ENCODE peak calls at places on chromosomes 13 and 19, in ten cellular contexts. Q is hypothalamus; B is T-helper 1 cell; H is activated CD4-positive, alpha-beta T cell treated with anti-CD3 and anti-CD28 coated beads for 48 hours; C is LHCN-M2; R is neural progenitor cell; D is lower leg skin; U is uterus; A is stimulated activated naive CD4-positive, alpha-beta T cell; K is SJCRH30. P is an unnamed sample.

GRCh38 chr13:70835349-70835748 is 727.1 kb upstream of the KLHL1 start:
- DNase-seq in D (no peak), U (no peak), H (no peak), K (no peak), Q (no peak), B (no peak), A (no peak), R (no peak), C (no peak), P (no peak)

GRCh38 chr19:53906211-53907192 is 2.6 kb upstream of the CACNG7 start:
- DNase-seq in B (peak), R (peak), H (peak), A (peak), K (peak), U (no peak), Q (peak), D (no peak), C (no peak), P (peak)

GRCh38 chr19:51259348-51260245 is 8.7 kb downstream of the SIGLECL1 start:
- DNase-seq in Q (no peak), C (peak), R (peak), D (peak), A (no peak), K (peak), B (peak), U (no peak), H (peak), P (peak)

GRCh38 chr13:73625562-73626339 is 508.5 kb downstream of the KLF12 start:
- DNase-seq in C (no peak), B (peak), K (no peak), D (no peak), U (no peak), A (no peak), Q (no peak), H (peak), R (no peak), P (peak)

GRCh38 chr13:30932481-30933333 is at the start of gene TEX26:
- DNase-seq in H (no peak), U (no peak), C (no peak), Q (peak), A (no peak), B (no peak), D (no peak), R (peak), K (no peak), P (no peak)

GRCh38 chr13:46893820-46894533 is 2.9 kb downstream of the HTR2A start:
- DNase-seq in K (peak), R (peak), U (peak), H (peak), B (peak), D (peak), Q (peak), A (peak), C (peak), P (peak)

GRCh38 chr19:18905520-18906236 is 9.7 kb upstream of the CERS1 start:
- DNase-seq in C (no peak), R (no peak), D (no peak), Q (no peak), B (no peak), K (no peak), U (no peak), H (no peak), A (no peak), P (no peak)

GRCh38 chr19:29487432-29487831 is 38.4 kb upstream of the VSTM2B start:
- DNase-seq in A (no peak), U (no peak), K (no peak), R (no peak), Q (no peak), D (no peak), C (no peak), B (no peak), H (no peak), P (no peak)

GRCh38 chr13:29435125-29435911 is 160.2 kb downstream of the SLC7A1 start:
- DNase-seq in K (peak), H (no peak), U (peak), C (peak), A (no peak), Q (no peak), R (no peak), D (no peak), B (no peak), P (no peak)

GRCh38 chr13:68993154-68993553 is 1114.5 kb upstream of the ATXN8OS start:
- DNase-seq in R (no peak), U (no peak), A (no peak), D (no peak), H (no peak), C (no peak), K (no peak), B (no peak), Q (no peak), P (no peak)

GRCh38 chr19:13057744-13058143 is 44.9 kb downstream of the LYL1 start:
- DNase-seq in Q (no peak), H (no peak), B (no peak), D (no peak), K (peak), U (no peak), C (no peak), A (no peak), R (no peak), P (no peak)

GRCh38 chr19:5036733-5037681 is 68.1 kb downstream of the KDM4B start:
- DNase-seq in C (no peak), A (no peak), R (no peak), Q (peak), D (no peak), B (no peak), H (no peak), U (no peak), K (peak), P (no peak)

GRCh38 chr13:98581971-98582702 is 5.2 kb upstream of the STK24 start:
- DNase-seq in D (no peak), R (no peak), A (no peak), U (no peak), Q (no peak), K (peak), H (no peak), C (peak), B (no peak), P (no peak)

GRCh38 chr13:64234255-64234654 is 2818.6 kb upstream of the PCDH20 start:
- DNase-seq in B (no peak), H (no peak), Q (no peak), U (no peak), K (no peak), R (no peak), D (no peak), C (no peak), A (no peak), P (no peak)

GRCh38 chr19:2960120-2960519 is 15.3 kb upstream of the ZNF77 start:
- DNase-seq in C (no peak), B (no peak), U (no peak), R (no peak), H (no peak), A (no peak), D (no peak), Q (no peak), K (no peak), P (no peak)

GRCh38 chr19:16394681-16395375 is 70.2 kb downstream of the KLF2 start:
- DNase-seq in U (no peak), H (no peak), Q (no peak), A (no peak), D (no peak), B (no peak), K (no peak), R (no peak), C (no peak), P (no peak)

GRCh38 chr13:64305246-64305645 is 2889.6 kb upstream of the PCDH20 start:
- DNase-seq in Q (no peak), K (no peak), D (no peak), A (no peak), H (no peak), U (no peak), C (peak), R (no peak), B (no peak), P (no peak)

GRCh38 chr13:47457631-47458030 is 543.4 kb downstream of the SUCLA2 start:
- DNase-seq in C (peak), B (no peak), R (no peak), U (no peak), Q (no peak), K (no peak), A (no peak), D (no peak), H (no peak), P (no peak)

GRCh38 chr13:20371825-20372224 is 139.7 kb upstream of the GJB6 start:
- DNase-seq in D (no peak), K (no peak), B (no peak), Q (no peak), A (no peak), U (no peak), H (no peak), C (no peak), R (no peak), P (no peak)

GRCh38 chr13:107678075-107678689 is 537.2 kb downstream of the LIG4 start:
- DNase-seq in C (no peak), K (no peak), Q (no peak), U (no peak), H (no peak), R (peak), B (no peak), A (no peak), D (no peak), P (no peak)

GRCh38 chr19:39923862-39924261 is 10.6 kb downstream of the FCGBP start:
- DNase-seq in R (no peak), Q (no peak), D (no peak), K (no peak), A (no peak), H (no peak), B (no peak), U (no peak), C (no peak), P (no peak)

GRCh38 chr19:51511353-51511752 is 9.8 kb upstream of the SIGLEC12 start:
- DNase-seq in A (no peak), Q (no peak), C (peak), H (peak), U (no peak), R (peak), B (no peak), D (no peak), K (peak), P (no peak)

GRCh38 chr19:39915101-39915847 is 19.2 kb downstream of the FCGBP start:
- DNase-seq in U (no peak), C (no peak), B (no peak), K (no peak), H (no peak), A (no peak), D (no peak), R (no peak), Q (no peak), P (no peak)

GRCh38 chr19:53388904-53389303 is 6.0 kb upstream of the ZNF765 start:
- DNase-seq in K (no peak), U (no peak), D (no peak), Q (no peak), A (no peak), R (no peak), C (peak), B (no peak), H (no peak), P (no peak)

GRCh38 chr13:63190742-63191141 is 1775.1 kb upstream of the PCDH20 start:
- DNase-seq in K (no peak), B (no peak), Q (no peak), D (no peak), R (no peak), A (no peak), C (peak), H (no peak), U (no peak), P (no peak)

GRCh38 chr19:16328824-16329482 is 4.3 kb downstream of the KLF2 start:
- DNase-seq in A (peak), R (no peak), K (no peak), C (no peak), H (peak), Q (no peak), U (no peak), B (peak), D (no peak), P (peak)

GRCh38 chr13:42108217-42108616 is 59.8 kb downstream of the DGKH start:
- DNase-seq in R (no peak), C (no peak), U (no peak), A (no peak), H (no peak), D (no peak), K (no peak), Q (no peak), B (no peak), P (no peak)

GRCh38 chr19:44149776-44150175 is 8.4 kb downstream of the ZNF234 start:
- DNase-seq in H (no peak), D (no peak), A (no peak), R (no peak), K (no peak), C (no peak), U (no peak), B (no peak), Q (no peak), P (no peak)

GRCh38 chr13:95237310-95237870 is 63.9 kb downstream of the ABCC4 start:
- DNase-seq in H (no peak), D (no peak), K (no peak), B (no peak), Q (no peak), U (no peak), C (no peak), R (no peak), A (no peak), P (no peak)

P was measured in effector memory CD8-positive, alpha-beta T cell.